ENCODE peak calls at places on chromosomes 2 and 18, in four cellular contexts. X is right atrium auricular region, N is mammary epithelial cell, S is GM23338. O is an unnamed sample.
A peak's percentile ranks its signal among the peaks of the same experiment; 100 is the strongest.

GRCh38 chr2:215149894-215150293 is 11.5 kb upstream of the ABCA12 start:
- DNase-seq in N (no peak), S (no peak), X (no peak), O (no peak)

GRCh38 chr2:6913415-6914157 is 3.6 kb upstream of the RNF144A start:
- DNase-seq in X (no peak), S (no peak), N (no peak), O (no peak)

GRCh38 chr2:108579631-108580030 is 45.4 kb downstream of the LIMS1 start:
- DNase-seq in S (no peak), X (no peak), N (no peak), O (no peak)

GRCh38 chr2:192473331-192473730 is 278.6 kb upstream of the TMEFF2 start:
- DNase-seq in N (peak; percentile 81), S (no peak), X (no peak), O (no peak)

GRCh38 chr18:21179590-21180220 is 62.3 kb upstream of the GREB1L start:
- DNase-seq in X (no peak), N (peak; percentile 42), S (peak; percentile 90), O (no peak)

GRCh38 chr2:26184555-26185303 is 11.8 kb downstream of the GAREM2 start:
- DNase-seq in N (peak; percentile 56), S (peak; percentile 84), X (peak; percentile 79), O (peak; percentile 41)

GRCh38 chr2:30046396-30046795 is 100.4 kb upstream of the YPEL5 start:
- DNase-seq in X (no peak), N (no peak), S (no peak), O (no peak)

GRCh38 chr2:69594341-69594740 is 49.2 kb downstream of the AAK1 start:
- DNase-seq in S (no peak), N (peak; percentile 13), X (no peak), O (no peak)

GRCh38 chr2:40243581-40243980 is 208.3 kb downstream of the SLC8A1 start:
- DNase-seq in X (no peak), N (no peak), S (no peak), O (peak; percentile 34)

GRCh38 chr18:1522249-1522615 is 617.6 kb downstream of the ADCYAP1 start:
- DNase-seq in X (no peak), S (no peak), N (no peak), O (no peak)

GRCh38 chr2:95025406-95026319 is at the start of gene MAL:
- DNase-seq in S (peak; percentile 84), X (no peak), N (peak; percentile 23), O (no peak)

GRCh38 chr18:21740724-21741510 is at the start of gene MIB1:
- DNase-seq in S (no peak), N (peak; percentile 95), X (no peak), O (peak; percentile 80)

GRCh38 chr2:179410552-179411356 is 146.1 kb upstream of the SESTD1 start:
- DNase-seq in S (peak; percentile 89), N (peak; percentile 48), X (peak; percentile 69), O (no peak)

GRCh38 chr2:143161982-143162837 is 33.0 kb downstream of the ARHGAP15 start:
- DNase-seq in N (peak; percentile 21), X (no peak), S (peak; percentile 71), O (peak; percentile 21)

GRCh38 chr2:36731941-36732700 is 35.6 kb downstream of the VIT start:
- DNase-seq in S (no peak), N (no peak), X (no peak), O (no peak)

GRCh38 chr18:68391801-68392200 is 323.1 kb downstream of the TMX3 start:
- DNase-seq in S (no peak), N (no peak), X (no peak), O (no peak)

GRCh38 chr2:85756195-85756594 is 2.4 kb downstream of the ATOH8 start:
- DNase-seq in N (no peak), X (no peak), S (no peak), O (no peak)

GRCh38 chr2:203650860-203651613 is 55.4 kb upstream of the CD28 start:
- DNase-seq in N (peak; percentile 68), S (peak; percentile 65), X (no peak), O (no peak)

GRCh38 chr18:21115519-21116411 is 4.2 kb upstream of the ROCK1 start:
- DNase-seq in X (no peak), S (peak; percentile 48), N (no peak), O (no peak)

GRCh38 chr2:238853218-238853617 is 5.3 kb downstream of the TWIST2 start:
- DNase-seq in S (no peak), N (no peak), X (no peak), O (no peak)

GRCh38 chr2:127174977-127175376 is 45.1 kb downstream of the CYP27C1 start:
- DNase-seq in X (no peak), S (no peak), N (no peak), O (no peak)

GRCh38 chr2:96665083-96665569 is 22.6 kb downstream of the FER1L5 start:
- DNase-seq in S (no peak), N (peak; percentile 97), X (peak; percentile 62), O (peak; percentile 92)

GRCh38 chr2:191401287-191401686 is 156.1 kb downstream of the MYO1B start:
- DNase-seq in N (no peak), S (peak; percentile 65), X (no peak), O (no peak)

GRCh38 chr2:56749152-56749752 is 565.5 kb downstream of the CCDC85A start:
- DNase-seq in X (no peak), N (peak; percentile 28), S (peak; percentile 52), O (peak; percentile 4)

GRCh38 chr2:45886229-45886663 is 234.8 kb downstream of the PRKCE start:
- DNase-seq in S (no peak), X (no peak), N (no peak), O (no peak)

DNA sequence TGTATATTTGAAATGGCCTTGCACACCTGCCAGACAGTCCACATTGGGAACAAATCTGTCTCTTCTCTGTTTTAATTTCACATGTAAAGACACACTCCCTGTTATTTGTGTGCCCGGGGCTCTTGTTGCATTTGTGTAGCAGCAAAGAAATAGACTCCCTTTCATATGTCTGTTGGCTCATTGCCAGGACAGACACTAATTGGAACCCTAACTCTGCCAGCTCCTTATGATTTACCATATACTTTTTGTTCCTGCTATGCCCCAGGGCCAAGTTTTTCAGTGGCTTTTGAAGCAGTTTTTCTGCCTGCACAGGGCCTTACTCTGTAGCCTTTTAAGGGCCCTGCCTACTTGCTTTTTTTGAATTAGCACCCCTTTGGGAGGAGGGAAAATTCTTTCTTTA is 396.9 kb downstream of the DLGAP1 start:
- DNase-seq in X (no peak), N (no peak), S (no peak), O (no peak)
- H3K4me3 ChIP-seq in X (no peak overlapping the region), N (no peak overlapping the region), S (no peak overlapping the region), O (no peak overlapping the region)

GRCh38 chr2:11698009-11698922 is 28.3 kb upstream of the NTSR2 start:
- DNase-seq in S (no peak), X (peak; percentile 83), N (no peak), O (no peak)

GRCh38 chr2:11697103-11697871 is 27.3 kb upstream of the NTSR2 start:
- DNase-seq in S (no peak), N (peak; percentile 71), X (no peak), O (peak; percentile 70)

GRCh38 chr2:11696736-11697102 is 26.7 kb upstream of the NTSR2 start:
- DNase-seq in X (no peak), S (no peak), N (no peak), O (no peak)

GRCh38 chr2:11692966-11693521 is 23.0 kb upstream of the NTSR2 start:
- DNase-seq in X (peak; percentile 78), N (peak; percentile 57), S (peak; percentile 92), O (no peak)

GRCh38 chr2:11695576-11695975 is 25.6 kb upstream of the NTSR2 start:
- DNase-seq in X (no peak), N (no peak), S (no peak), O (no peak)
- TF ChIP-seq CTCF in X (no peak), N (no peak), S (no peak), O (no peak)

DNA sequence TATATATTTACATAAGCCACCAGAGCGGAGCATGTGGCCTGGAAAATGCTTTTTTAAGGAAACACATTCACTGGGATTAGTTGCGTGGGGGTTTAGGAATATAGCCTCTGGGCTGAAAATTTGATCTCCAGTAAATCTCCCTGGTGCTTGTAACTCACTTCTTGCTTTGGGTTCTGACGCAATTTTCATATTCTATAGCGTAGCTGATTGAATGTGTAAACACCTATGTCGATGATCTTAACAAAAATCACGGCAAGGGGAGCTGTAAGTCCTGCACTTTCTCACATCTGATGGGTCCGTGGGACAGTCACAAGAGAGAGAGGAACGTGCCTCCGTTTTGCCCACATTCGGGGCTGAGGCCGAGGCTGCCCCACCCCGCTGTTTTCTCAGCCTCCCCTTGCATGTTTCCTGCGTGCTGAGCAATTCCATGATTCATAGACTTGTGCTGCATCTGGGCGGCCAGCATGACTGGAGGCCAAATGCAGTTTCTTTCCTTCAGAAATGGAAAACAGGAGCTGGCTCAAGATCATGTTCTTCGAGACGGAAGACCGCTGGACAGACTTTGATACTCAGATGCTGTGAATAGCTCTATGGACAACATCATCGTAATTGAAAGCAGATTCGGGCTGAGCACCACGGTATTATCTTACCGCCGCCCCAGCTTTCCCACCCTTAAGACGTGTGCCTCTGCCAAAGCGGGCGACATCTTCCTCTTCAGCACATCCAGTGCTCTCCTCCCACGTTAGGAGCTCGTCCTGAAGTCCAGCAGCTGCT is 109.2 kb downstream of the TMEM18 start:
- DNase-seq in S (no peak), X (no peak), N (peak; percentile 32), O (peak; percentile 57)
- H3K27me3 ChIP-seq in S (no peaks in the 10 kb centered on the region), X (no peaks in the 10 kb centered on the region), N (no peaks in the 10 kb centered on the region), O (no peaks in the 10 kb centered on the region)

DNA sequence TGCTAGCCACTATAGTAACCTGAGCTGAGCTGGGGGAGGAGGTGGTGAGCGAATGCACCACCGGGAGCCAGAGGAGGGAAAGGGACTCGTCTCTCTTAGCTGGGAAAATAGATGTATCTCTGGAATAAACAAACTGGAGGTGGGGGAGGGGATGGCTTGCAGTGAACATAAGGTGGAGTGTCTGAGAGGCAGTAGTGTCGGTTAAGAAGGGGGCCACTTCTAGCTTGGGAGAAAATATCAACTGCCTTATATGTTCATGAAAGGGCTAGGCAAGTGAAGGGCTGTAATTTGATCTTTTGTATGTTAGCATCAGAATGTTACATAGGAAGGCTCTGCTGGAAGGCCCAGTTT is 2.2 kb downstream of the SETBP1 start:
- DNase-seq in S (peak; percentile 83), X (no peak), N (peak; percentile 50), O (no peak)
- H3K4me3 ChIP-seq in S (peak overlapping the region; percentile 93), X (no peak overlapping the region), N (peak overlapping the region; percentile 78), O (no peak overlapping the region)

GRCh38 chr2:28365158-28365557 is 27.5 kb upstream of the FOSL2 start:
- DNase-seq in S (no peak), X (no peak), N (no peak), O (no peak)
- TF ChIP-seq CTCF in S (no peak), X (no peak), N (no peak), O (no peak)